ENCODE peak calls at places on chromosomes 4 and X, in eight cellular contexts. O is uterus, L is OCI-LY7, Z is IMR-90, T is endodermal cell, M is psoas muscle, F is A549, R is neural progenitor cell. P is an unnamed sample.
A peak's percentile ranks its signal among the peaks of the same experiment; 100 is the strongest.

GRCh38 chrX:33357606-33358005 is 146.3 kb upstream of the DMD start:
- DNase-seq in L (no peak), O (no peak), M (no peak), T (no peak), F (no peak), Z (no peak), R (no peak), P (no peak)

GRCh38 chr4:43547560-43547959 is 655.0 kb downstream of the GRXCR1 start:
- DNase-seq in O (no peak), L (no peak), F (no peak), T (no peak), Z (no peak), M (no peak), R (no peak), P (no peak)

GRCh38 chrX:49111846-49112245 is 11.7 kb downstream of the GPKOW start:
- DNase-seq in T (no peak), L (no peak), O (no peak), M (no peak), R (no peak), F (no peak), Z (no peak), P (no peak)

GRCh38 chr4:13966241-13967195 is 339.0 kb upstream of the BOD1L1 start:
- DNase-seq in T (peak; percentile 62), Z (peak; percentile 82), M (no peak), O (no peak), L (no peak), F (no peak), R (no peak), P (no peak)

GRCh38 chr4:169791064-169791463 is 33.3 kb upstream of the HPF1 start:
- DNase-seq in F (peak; percentile 8), L (no peak), Z (no peak), M (no peak), T (no peak), O (no peak), R (no peak), P (no peak)

GRCh38 chrX:24285082-24285481 is 28.8 kb downstream of the SUPT20HL2 start:
- DNase-seq in O (no peak), F (peak; percentile 20), L (peak; percentile 6), T (no peak), Z (no peak), M (no peak), R (no peak), P (no peak)

GRCh38 chr4:77022581-77023133 is 53.1 kb downstream of the CCNI start:
- DNase-seq in F (no peak), Z (peak; percentile 81), L (no peak), T (peak; percentile 84), M (no peak), R (peak; percentile 80), O (no peak), P (no peak)

GRCh38 chr4:92483341-92483740 is 179.6 kb downstream of the GRID2 start:
- DNase-seq in F (no peak), M (no peak), L (no peak), R (no peak), O (no peak), T (no peak), Z (no peak), P (no peak)

GRCh38 chr4:126395661-126396060 is 1080.9 kb downstream of the FAT4 start:
- DNase-seq in L (no peak), M (no peak), T (no peak), O (no peak), Z (peak; percentile 33), F (peak; percentile 1), R (no peak), P (no peak)

GRCh38 chr4:15197005-15197404 is 194.7 kb downstream of the CPEB2 start:
- DNase-seq in T (peak; percentile 75), F (peak; percentile 8), Z (peak; percentile 28), O (no peak), L (no peak), R (peak; percentile 45), M (no peak), P (peak; percentile 10)

GRCh38 chr4:87046111-87046510 is 111.3 kb downstream of the AFF1 start:
- DNase-seq in Z (peak; percentile 12), O (no peak), R (no peak), M (no peak), F (no peak), T (no peak), L (no peak), P (no peak)

GRCh38 chrX:6917666-6918065 is 229.8 kb upstream of the STS start:
- DNase-seq in T (no peak), R (peak; percentile 40), M (no peak), L (no peak), F (no peak), O (no peak), Z (no peak), P (no peak)

GRCh38 chrX:120125444-120125843 is 9.7 kb upstream of the RHOXF1 start:
- DNase-seq in F (no peak), Z (no peak), T (no peak), L (no peak), O (no peak), M (no peak), R (no peak), P (no peak)

GRCh38 chr4:87150498-87151261 is 69.7 kb downstream of the KLHL8 start:
- DNase-seq in F (peak; percentile 63), L (peak; percentile 77), O (no peak), M (no peak), Z (peak; percentile 71), T (peak; percentile 79), R (peak; percentile 80), P (no peak)

GRCh38 chrX:34891391-34891790 is 51.2 kb upstream of the FAM47B start:
- DNase-seq in T (no peak), M (no peak), Z (no peak), F (no peak), O (no peak), R (no peak), L (no peak), P (no peak)

GRCh38 chrX:107768051-107768450 is 7.5 kb downstream of the TSC22D3 start:
- DNase-seq in M (no peak), T (no peak), Z (no peak), O (no peak), L (no peak), F (no peak), R (no peak), P (no peak)

GRCh38 chr4:150152764-150153163 is 74.5 kb downstream of the DCLK2 start:
- DNase-seq in L (no peak), M (no peak), F (peak; percentile 9), Z (peak; percentile 68), T (no peak), O (no peak), R (no peak), P (no peak)

GRCh38 chr4:88969271-88969670 is 87.7 kb downstream of the FAM13A start:
- DNase-seq in F (no peak), R (no peak), T (no peak), M (no peak), O (no peak), L (no peak), Z (no peak), P (no peak)

GRCh38 chrX:116204947-116205346 is 34.4 kb downstream of the AGTR2 start:
- DNase-seq in M (no peak), L (peak; percentile 0), T (no peak), F (peak; percentile 11), O (no peak), Z (no peak), R (peak; percentile 35), P (no peak)

GRCh38 chr4:185700048-185700447 is 111.9 kb downstream of the SORBS2 start:
- DNase-seq in L (no peak), F (no peak), M (no peak), R (no peak), T (no peak), Z (no peak), O (no peak), P (no peak)

GRCh38 chrX:30586516-30586915 is 8.9 kb upstream of the TASL start:
- DNase-seq in T (no peak), R (no peak), M (no peak), O (no peak), F (no peak), L (no peak), Z (no peak), P (no peak)

GRCh38 chrX:139533444-139533843 is 2.9 kb downstream of the F9 start:
- DNase-seq in R (no peak), M (no peak), F (no peak), L (no peak), T (no peak), Z (no peak), O (no peak), P (no peak)

GRCh38 chrX:134236690-134237362 is at the start of gene CCDC160:
- DNase-seq in F (peak; percentile 7), Z (no peak), T (peak; percentile 90), L (no peak), O (peak; percentile 20), M (peak; percentile 45), R (peak; percentile 93), P (peak; percentile 54)
- H3K4me3 ChIP-seq in F (peak within 1 kb of the TSS; percentile 66), Z (peak within 1 kb of the TSS; percentile 41), T (peak within 1 kb of the TSS; percentile 77), L (no peak within 1 kb of the TSS), O (no peak within 1 kb of the TSS), M (peak within 1 kb of the TSS; percentile 67), R (peak within 1 kb of the TSS; percentile 81), P (peak within 1 kb of the TSS; percentile 57)

GRCh38 chr4:99079625-99080295 is 8.8 kb downstream of the ADH5 start:
- DNase-seq in T (no peak), F (no peak), M (no peak), L (no peak), R (no peak), O (no peak), Z (no peak), P (no peak)
- H3K27ac ChIP-seq in T (no peak overlapping the region), F (no peak overlapping the region), M (peak overlapping the region; percentile 13), L (no peak overlapping the region), R (no peak overlapping the region), O (no peak overlapping the region), Z (no peak overlapping the region), P (no peak overlapping the region)

GRCh38 chr4:200936-201335 is 76.6 kb downstream of the ZNF718 start:
- DNase-seq in L (no peak), R (no peak), F (no peak), Z (no peak), M (no peak), T (no peak), O (no peak), P (no peak)

GRCh38 chr4:206054-206453 is 81.8 kb downstream of the ZNF718 start:
- DNase-seq in T (no peak), L (no peak), F (no peak), R (no peak), Z (no peak), O (no peak), M (no peak), P (no peak)

GRCh38 chr4:211033-211511 is 86.8 kb downstream of the ZNF718 start:
- DNase-seq in F (no peak), M (no peak), O (no peak), L (peak; percentile 31), T (no peak), Z (no peak), R (no peak), P (no peak)

GRCh38 chr4:205097-205756 is 80.9 kb downstream of the ZNF718 start:
- DNase-seq in O (no peak), R (no peak), L (no peak), T (no peak), F (no peak), Z (no peak), M (no peak), P (no peak)
- H3K9me3 ChIP-seq in O (no peaks in the 10 kb centered on the region), R (peaks cover 12% of the 10 kb centered on the region), L (peaks cover 28% of the 10 kb centered on the region), T (peaks cover 82% of the 10 kb centered on the region), F (no peaks in the 10 kb centered on the region), Z (peaks cover 34% of the 10 kb centered on the region), M (peaks cover 31% of the 10 kb centered on the region), P (peaks cover 13% of the 10 kb centered on the region)

DNA sequence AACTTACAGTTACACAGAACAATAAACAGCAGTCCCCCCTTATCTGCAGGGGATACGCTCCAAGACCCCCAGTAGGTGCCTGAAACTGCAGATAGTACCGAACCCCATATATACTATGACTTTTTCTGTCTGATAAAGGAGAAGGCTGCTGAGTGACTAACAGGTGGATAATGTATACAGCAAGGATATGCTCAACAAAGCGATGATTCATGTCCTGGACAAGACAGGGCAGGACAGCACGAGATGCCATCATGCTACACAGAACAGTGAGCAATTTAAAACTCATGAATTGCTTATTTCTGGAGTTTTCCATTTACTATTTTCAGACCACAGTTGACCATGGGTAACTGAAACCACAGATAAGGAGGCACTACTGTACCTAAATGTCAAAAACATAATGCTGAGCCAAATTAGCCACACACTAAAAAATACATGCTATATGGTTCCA is 76.1 kb downstream of the MANBA start:
- DNase-seq in F (peak; percentile 31), R (no peak), L (no peak), O (no peak), M (no peak), Z (peak; percentile 92), T (no peak), P (no peak)
- H3K4me3 ChIP-seq in F (no peak overlapping the region), R (no peak overlapping the region), L (no peak overlapping the region), O (no peak overlapping the region), M (no peak overlapping the region), Z (no peak overlapping the region), T (no peak overlapping the region), P (no peak overlapping the region)